ENCODE peak calls at places on chromosomes 7 and 10, in four cellular contexts. One of them, this sample, is unnamed.
A peak's percentile ranks its signal among the peaks of the same experiment; 100 is the strongest.

GRCh38 chr10:28215930-28216329 is 86.9 kb downstream of the MPP7 start:
- DNase-seq in HCT116: peak; percentile 57
- DNase-seq in psoas muscle: no peak
- DNase-seq in tibial artery: no peak
- DNase-seq in this sample: no peak

GRCh38 chr10:125840955-125841354 is 17.6 kb downstream of the BCCIP start:
- DNase-seq in HCT116: no peak
- DNase-seq in psoas muscle: no peak
- DNase-seq in tibial artery: no peak
- DNase-seq in this sample: no peak

GRCh38 chr7:73539709-73540108 is 17.6 kb upstream of the BAZ1B start:
- DNase-seq in HCT116: no peak
- DNase-seq in psoas muscle: no peak
- DNase-seq in tibial artery: no peak
- DNase-seq in this sample: no peak

GRCh38 chr7:155274956-155275355 is 22.7 kb upstream of the INSIG1 start:
- DNase-seq in HCT116: no peak
- DNase-seq in psoas muscle: no peak
- DNase-seq in tibial artery: peak; percentile 49
- DNase-seq in this sample: no peak

GRCh38 chr7:128121731-128122576 is 90.7 kb upstream of the LRRC4 start:
- DNase-seq in HCT116: no peak
- DNase-seq in psoas muscle: peak; percentile 34
- DNase-seq in tibial artery: no peak
- DNase-seq in this sample: peak; percentile 58

GRCh38 chr7:34133356-34133982 is 228.1 kb downstream of the BMPER start:
- DNase-seq in HCT116: no peak
- DNase-seq in psoas muscle: no peak
- DNase-seq in tibial artery: no peak
- DNase-seq in this sample: no peak

GRCh38 chr10:103350522-103351260 is at the start of gene PCGF6:
- DNase-seq in HCT116: peak; percentile 58
- DNase-seq in psoas muscle: peak; percentile 85
- DNase-seq in tibial artery: peak; percentile 66
- DNase-seq in this sample: peak; percentile 78

GRCh38 chr10:5892007-5892406 is 2.0 kb downstream of the FBH1 start:
- DNase-seq in HCT116: no peak
- DNase-seq in psoas muscle: no peak
- DNase-seq in tibial artery: no peak
- DNase-seq in this sample: no peak

GRCh38 chr7:39732837-39733804 is 109.7 kb downstream of the RALA start:
- DNase-seq in HCT116: peak; percentile 87
- DNase-seq in psoas muscle: peak; percentile 97
- DNase-seq in tibial artery: peak; percentile 93
- DNase-seq in this sample: peak; percentile 97

GRCh38 chr7:12583922-12584321 is 13.4 kb downstream of the SCIN start:
- DNase-seq in HCT116: no peak
- DNase-seq in psoas muscle: no peak
- DNase-seq in tibial artery: no peak
- DNase-seq in this sample: no peak

GRCh38 chr10:128776617-128777016 is 650.4 kb upstream of the MKI67 start:
- DNase-seq in HCT116: no peak
- DNase-seq in psoas muscle: no peak
- DNase-seq in tibial artery: no peak
- DNase-seq in this sample: no peak

GRCh38 chr10:130418731-130419130 is 282.5 kb downstream of the GLRX3 start:
- DNase-seq in HCT116: no peak
- DNase-seq in psoas muscle: no peak
- DNase-seq in tibial artery: no peak
- DNase-seq in this sample: no peak

DNA sequence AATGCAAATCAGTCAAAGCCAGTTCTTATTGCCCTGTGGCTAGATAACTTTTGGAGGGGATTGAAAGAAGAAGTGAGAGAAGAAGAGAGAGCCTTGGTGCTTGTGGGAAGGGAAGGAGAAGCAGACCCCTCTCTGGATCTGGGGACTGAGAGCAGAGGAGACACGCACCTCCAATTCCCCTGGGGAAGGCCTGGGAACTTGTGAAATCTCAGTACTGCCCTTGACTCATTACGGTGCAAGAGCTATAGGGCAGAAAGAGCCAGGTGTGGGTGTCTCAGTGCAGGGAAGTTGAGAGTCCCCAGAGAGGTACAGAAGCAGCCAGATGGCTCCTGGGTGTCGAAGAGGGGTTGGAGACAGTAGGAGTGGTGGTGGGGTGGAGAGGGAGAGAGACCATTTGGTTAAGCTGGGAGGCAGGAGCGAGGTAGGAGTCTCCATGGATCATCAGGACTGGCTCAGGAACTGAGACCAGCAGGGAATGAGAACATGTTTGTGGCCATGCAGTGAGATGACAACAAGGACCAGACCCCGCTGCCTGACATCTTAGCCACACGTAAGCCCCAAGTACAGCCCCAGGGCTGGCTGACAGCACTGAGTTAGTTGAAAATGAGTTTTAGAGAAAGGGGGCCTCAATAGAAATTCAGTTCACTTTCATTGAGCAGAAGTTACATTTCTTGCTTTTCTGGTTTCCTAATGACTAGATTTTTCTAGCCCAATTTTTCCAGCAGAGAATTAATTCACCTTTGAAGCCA is 238.2 kb downstream of the BUB3 start:
- DNase-seq in HCT116: no peak
- DNase-seq in psoas muscle: no peak
- DNase-seq in tibial artery: no peak
- DNase-seq in this sample: no peak
- TF ChIP-seq CTCF in HCT116: no peak
- TF ChIP-seq CTCF in psoas muscle: no peak
- TF ChIP-seq CTCF in tibial artery: no peak
- TF ChIP-seq CTCF in this sample: no peak

DNA sequence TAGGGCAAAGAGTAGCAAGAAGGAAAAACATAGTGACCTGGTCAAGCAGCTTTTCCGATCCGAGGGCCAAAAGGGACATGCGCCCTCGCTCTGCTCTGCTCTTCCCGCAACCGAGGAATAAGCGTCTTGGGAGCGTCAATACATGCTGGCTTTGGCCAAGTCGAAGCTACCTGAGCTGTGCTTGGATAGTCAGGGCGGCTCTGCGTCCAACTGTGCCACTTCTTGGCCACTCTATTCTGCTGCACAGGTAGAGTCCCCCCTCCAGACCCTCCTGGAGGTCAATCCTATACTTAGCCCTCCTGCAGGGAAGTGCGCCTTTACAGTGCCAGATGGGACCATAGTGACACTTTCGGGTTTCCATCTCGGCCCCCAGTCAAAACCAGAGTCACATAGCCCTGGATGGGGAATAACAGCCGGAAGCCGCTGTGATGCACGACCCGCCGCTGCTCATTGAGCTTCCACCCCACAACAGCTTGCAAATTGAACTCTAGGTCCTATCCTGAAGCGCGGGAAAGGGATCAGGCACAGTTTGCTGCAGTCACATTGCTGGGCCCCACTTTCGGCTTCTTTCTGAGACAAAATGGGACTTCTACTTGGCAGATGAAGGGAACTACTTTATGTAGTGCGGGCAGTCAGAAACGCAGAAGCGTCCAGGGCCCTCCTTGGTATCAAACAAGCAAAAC is 1.1 kb upstream of the HPSE2 start:
- DNase-seq in HCT116: no peak
- DNase-seq in psoas muscle: no peak
- DNase-seq in tibial artery: no peak
- DNase-seq in this sample: no peak
- H3K4me3 ChIP-seq in HCT116: no peak overlapping the region
- H3K4me3 ChIP-seq in psoas muscle: no peak overlapping the region
- H3K4me3 ChIP-seq in tibial artery: peak overlapping the region; percentile 60
- H3K4me3 ChIP-seq in this sample: no peak overlapping the region

GRCh38 chr7:106041140-106041717 is 70.9 kb downstream of the SYPL1 start:
- DNase-seq in HCT116: peak; percentile 47
- DNase-seq in psoas muscle: no peak
- DNase-seq in tibial artery: no peak
- DNase-seq in this sample: no peak
- TF ChIP-seq CTCF in HCT116: peak; percentile 88
- TF ChIP-seq CTCF in psoas muscle: peak; percentile 62
- TF ChIP-seq CTCF in tibial artery: peak; percentile 48
- TF ChIP-seq CTCF in this sample: peak; percentile 79

DNA sequence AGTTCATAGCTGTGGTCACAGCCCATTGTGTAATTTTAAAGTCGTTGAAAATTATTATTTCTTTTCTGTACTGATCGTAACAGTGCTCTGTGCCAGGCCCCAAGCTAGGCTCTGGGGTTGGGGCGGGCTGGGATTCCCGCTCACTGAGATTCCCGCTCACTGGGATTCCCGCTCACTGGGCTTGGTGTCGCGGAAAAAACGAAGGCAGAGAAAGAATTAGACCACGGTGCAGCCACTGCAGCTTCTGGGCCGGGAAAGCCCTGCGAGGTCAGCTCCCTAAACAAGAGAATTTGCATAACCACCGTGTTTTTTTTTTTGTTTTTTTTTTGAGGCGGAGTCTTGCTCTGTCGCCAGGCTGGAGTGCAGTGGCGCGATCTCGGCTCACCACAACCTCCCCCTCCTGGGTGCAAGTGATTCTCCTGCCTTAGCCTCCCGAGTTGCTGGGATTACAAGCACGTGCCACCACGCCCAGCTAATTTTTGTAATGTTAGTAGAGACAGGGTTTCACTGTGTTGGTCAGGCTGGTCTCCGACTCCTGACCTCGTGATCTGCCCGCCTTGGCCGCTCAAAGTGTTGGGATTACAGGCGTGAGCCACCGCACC is 31.2 kb downstream of the FOXK1 start:
- DNase-seq in HCT116: no peak
- DNase-seq in psoas muscle: no peak
- DNase-seq in tibial artery: no peak
- DNase-seq in this sample: peak; percentile 80
- H3K4me3 ChIP-seq in HCT116: no peak overlapping the region
- H3K4me3 ChIP-seq in psoas muscle: no peak overlapping the region
- H3K4me3 ChIP-seq in tibial artery: no peak overlapping the region
- H3K4me3 ChIP-seq in this sample: peak overlapping the region; percentile 3

DNA sequence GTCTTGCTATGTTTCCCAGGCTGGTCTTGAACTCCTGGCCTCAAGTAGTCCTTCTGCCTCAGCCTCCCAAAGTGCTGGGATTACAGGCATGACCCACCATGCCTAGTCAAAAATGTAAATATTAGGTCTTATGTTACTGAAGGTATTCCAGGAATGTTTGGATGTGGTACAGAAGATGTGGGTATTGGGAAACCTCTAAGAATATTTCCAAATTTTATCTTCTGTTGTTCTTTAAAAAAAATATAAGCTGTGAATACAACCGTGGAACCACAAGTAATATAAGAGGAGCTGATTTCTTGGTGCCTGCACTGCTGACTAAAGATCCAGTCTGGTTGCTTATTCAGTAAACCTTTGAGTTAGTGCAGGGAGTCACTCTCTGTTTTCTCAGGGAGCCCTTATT is 178.3 kb downstream of the AUTS2 start:
- DNase-seq in HCT116: no peak
- DNase-seq in psoas muscle: no peak
- DNase-seq in tibial artery: no peak
- DNase-seq in this sample: no peak
- TF ChIP-seq CTCF in HCT116: no peak
- TF ChIP-seq CTCF in psoas muscle: no peak
- TF ChIP-seq CTCF in tibial artery: no peak
- TF ChIP-seq CTCF in this sample: no peak

DNA sequence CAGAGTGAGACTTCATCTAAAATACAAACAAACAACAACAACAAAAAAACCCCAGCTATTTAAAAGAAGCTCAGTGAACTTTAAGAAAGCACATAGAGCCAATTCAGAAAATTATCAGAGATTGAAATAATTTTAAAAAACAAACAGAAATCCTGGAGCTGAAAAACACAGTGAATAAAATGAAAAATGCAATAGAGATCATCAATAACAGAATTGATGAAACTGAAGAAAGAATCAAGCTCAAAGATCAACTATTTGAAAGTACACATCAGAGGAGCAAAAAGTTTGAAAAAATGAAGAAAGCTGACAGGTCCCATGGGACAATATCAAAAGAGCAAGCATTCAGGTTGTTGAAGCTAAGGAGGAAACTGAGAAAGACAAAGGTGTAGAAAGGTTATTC is 12.2 kb upstream of the ZNF746 start:
- DNase-seq in HCT116: no peak
- DNase-seq in psoas muscle: no peak
- DNase-seq in tibial artery: no peak
- DNase-seq in this sample: no peak
- H3K4me3 ChIP-seq in HCT116: no peak overlapping the region
- H3K4me3 ChIP-seq in psoas muscle: no peak overlapping the region
- H3K4me3 ChIP-seq in tibial artery: no peak overlapping the region
- H3K4me3 ChIP-seq in this sample: no peak overlapping the region

GRCh38 chr10:92052741-92053140 is 129.2 kb downstream of the BTAF1 start:
- DNase-seq in HCT116: no peak
- DNase-seq in psoas muscle: no peak
- DNase-seq in tibial artery: no peak
- DNase-seq in this sample: no peak

GRCh38 chr10:92052088-92052487 is 128.5 kb downstream of the BTAF1 start:
- DNase-seq in HCT116: no peak
- DNase-seq in psoas muscle: no peak
- DNase-seq in tibial artery: no peak
- DNase-seq in this sample: peak; percentile 53

GRCh38 chr10:92054807-92055206 is 131.2 kb downstream of the BTAF1 start:
- DNase-seq in HCT116: no peak
- DNase-seq in psoas muscle: no peak
- DNase-seq in tibial artery: no peak
- DNase-seq in this sample: no peak
- TF ChIP-seq CTCF in HCT116: no peak
- TF ChIP-seq CTCF in psoas muscle: no peak
- TF ChIP-seq CTCF in tibial artery: no peak
- TF ChIP-seq CTCF in this sample: no peak

DNA sequence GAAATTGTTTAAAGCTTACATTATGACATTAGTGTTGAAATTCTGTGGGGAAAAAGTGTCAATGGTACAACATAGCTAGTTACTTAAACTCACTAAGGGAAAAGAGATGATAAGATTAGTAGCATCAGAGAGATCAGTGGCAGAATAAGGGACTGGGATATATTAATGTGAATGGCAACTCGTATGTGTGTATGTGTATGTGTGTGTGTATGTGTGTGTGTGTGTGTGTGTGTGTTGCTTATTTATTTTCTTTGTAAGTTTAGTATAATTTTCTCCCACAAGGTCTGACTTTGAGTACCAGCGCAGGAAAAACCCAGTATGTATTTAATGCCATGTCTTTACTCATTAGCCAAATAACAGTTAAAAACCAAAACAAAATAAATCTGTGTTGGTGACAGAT is 256.1 kb downstream of the ARHGAP21 start:
- DNase-seq in HCT116: no peak
- DNase-seq in psoas muscle: no peak
- DNase-seq in tibial artery: no peak
- DNase-seq in this sample: no peak
- H3K4me3 ChIP-seq in HCT116: no peak overlapping the region
- H3K4me3 ChIP-seq in psoas muscle: peak overlapping the region; percentile 61
- H3K4me3 ChIP-seq in tibial artery: no peak overlapping the region
- H3K4me3 ChIP-seq in this sample: peak overlapping the region; percentile 30

DNA sequence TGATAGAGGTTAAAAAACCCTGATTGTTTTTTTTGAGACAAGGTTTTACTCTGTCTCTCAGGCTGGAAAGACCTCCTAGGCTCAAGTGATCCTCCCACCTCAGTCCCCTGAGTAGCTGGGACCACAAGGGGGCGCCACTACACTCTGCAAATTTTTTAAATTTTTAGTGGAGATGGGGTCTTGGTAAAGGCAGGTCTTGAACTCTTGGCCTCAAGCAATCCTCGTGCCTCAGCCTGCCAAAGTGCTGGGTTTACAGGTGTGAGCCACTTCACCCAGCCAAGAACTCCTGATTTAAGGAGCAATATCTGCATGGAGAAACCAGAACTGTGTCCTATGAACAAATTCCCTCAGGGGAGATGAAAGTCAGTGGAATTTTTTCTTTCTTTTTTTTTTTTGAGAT is 7.3 kb upstream of the KLHDC10 start:
- DNase-seq in HCT116: no peak
- DNase-seq in psoas muscle: peak; percentile 29
- DNase-seq in tibial artery: no peak
- DNase-seq in this sample: no peak
- TF ChIP-seq CTCF in HCT116: peak; percentile 93
- TF ChIP-seq CTCF in psoas muscle: peak; percentile 39
- TF ChIP-seq CTCF in tibial artery: peak; percentile 37
- TF ChIP-seq CTCF in this sample: peak; percentile 67